ENCODE peak calls at places on chromosome 7, in seven cellular contexts. D is tibial nerve, R is heart right ventricle, T is upper lobe of right lung, G is lower lobe of right lung, U is MM.1S, E is left lung. M is an unnamed sample.

GRCh38 chr7:27300401-27300800 is 57.8 kb downstream of the EVX1 start:
- DNase-seq in D (no peak), R (no peak), T (no peak), G (no peak), U (no peak), E (no peak), M (no peak)

GRCh38 chr7:36473454-36474282 is 84.0 kb downstream of the ANLN start:
- DNase-seq in D (no peak), R (peak; percentile 29), T (no peak), G (peak; percentile 51), U (no peak), E (no peak), M (no peak)

GRCh38 chr7:45295222-45295621 is 137.6 kb downstream of the RAMP3 start:
- DNase-seq in D (no peak), R (no peak), T (no peak), G (no peak), U (no peak), E (no peak), M (no peak)

GRCh38 chr7:418636-419280 is 100.9 kb downstream of the PDGFA start:
- DNase-seq in D (no peak), R (no peak), T (peak; percentile 57), G (peak; percentile 36), U (no peak), E (no peak), M (no peak)

GRCh38 chr7:98357751-98358161 is 43.1 kb downstream of the BAIAP2L1 start:
- DNase-seq in D (no peak), R (no peak), T (no peak), G (no peak), U (no peak), E (peak; percentile 49), M (no peak)

GRCh38 chr7:114085592-114086490 is 167.0 kb upstream of the PPP1R3A start:
- DNase-seq in D (peak; percentile 82), R (peak; percentile 69), T (peak; percentile 89), G (peak; percentile 82), U (peak; percentile 97), E (peak; percentile 86), M (no peak)

GRCh38 chr7:57363321-57363720 is 86.7 kb upstream of the ZNF716 start:
- DNase-seq in D (no peak), R (no peak), T (no peak), G (no peak), U (no peak), E (no peak), M (no peak)

GRCh38 chr7:143345428-143345900 is 17.0 kb downstream of the FAM131B start:
- DNase-seq in D (no peak), R (peak; percentile 48), T (peak; percentile 76), G (peak; percentile 75), U (no peak), E (peak; percentile 55), M (peak; percentile 79)

GRCh38 chr7:151687523-151688235 is 168.0 kb upstream of the RHEB start:
- DNase-seq in D (peak; percentile 55), R (peak; percentile 43), T (peak; percentile 82), G (peak; percentile 73), U (no peak), E (peak; percentile 78), M (no peak)

GRCh38 chr7:128928159-128928558 is 9.6 kb upstream of the IRF5 start:
- DNase-seq in D (no peak), R (no peak), T (no peak), G (no peak), U (no peak), E (no peak), M (no peak)

GRCh38 chr7:80722596-80723141 is 84.2 kb downstream of the CD36 start:
- DNase-seq in D (peak; percentile 66), R (peak; percentile 23), T (peak; percentile 64), G (peak; percentile 48), U (no peak), E (peak; percentile 68), M (no peak)

GRCh38 chr7:142909921-142910521 is 23.5 kb downstream of the TRPV5 start:
- DNase-seq in D (no peak), R (no peak), T (no peak), G (no peak), U (no peak), E (no peak), M (no peak)

GRCh38 chr7:111392976-111393762 is 169.1 kb downstream of the IMMP2L start:
- DNase-seq in D (no peak), R (no peak), T (no peak), G (no peak), U (no peak), E (no peak), M (no peak)

GRCh38 chr7:116588225-116588624 is 63.4 kb downstream of the CAV1 start:
- DNase-seq in D (no peak), R (no peak), T (no peak), G (no peak), U (peak; percentile 76), E (no peak), M (no peak)

GRCh38 chr7:148303295-148304013 is 287.1 kb upstream of the C7orf33 start:
- DNase-seq in D (peak; percentile 81), R (peak; percentile 73), T (no peak), G (no peak), U (peak; percentile 40), E (peak; percentile 35), M (no peak)
- H3K4me1 ChIP-seq in D (peaks cover 18% of the 10 kb centered on the region), R (peaks cover 29% of the 10 kb centered on the region), T (no peaks in the 10 kb centered on the region), G (no peaks in the 10 kb centered on the region), U (peaks cover 19% of the 10 kb centered on the region), E (no peaks in the 10 kb centered on the region), M (peaks cover 10% of the 10 kb centered on the region)

GRCh38 chr7:54788664-54789063 is 29.7 kb upstream of the SEC61G start:
- DNase-seq in D (peak; percentile 35), R (no peak), T (no peak), G (no peak), U (no peak), E (no peak), M (no peak)
- TF ChIP-seq CTCF in D (peak; percentile 23), R (peak; percentile 69), T (peak; percentile 68), G (peak; percentile 66), U (no peak), E (peak; percentile 41), M (no peak)

GRCh38 chr7:30896783-30897617 is 14.7 kb upstream of the AQP1 start:
- DNase-seq in D (no peak), R (no peak), T (peak; percentile 89), G (peak; percentile 80), U (no peak), E (peak; percentile 81), M (no peak)
- H3K27ac ChIP-seq in D (peak overlapping the region; percentile 57), R (no peak overlapping the region), T (peak overlapping the region; percentile 78), G (peak overlapping the region; percentile 77), U (no peak overlapping the region), E (peak overlapping the region; percentile 67), M (no peak overlapping the region)

GRCh38 chr7:17934612-17935247 is 5.6 kb downstream of the SNX13 start:
- DNase-seq in D (no peak), R (no peak), T (no peak), G (no peak), U (no peak), E (no peak), M (no peak)
- H3K4me1 ChIP-seq in D (peaks cover 78% of the 10 kb centered on the region), R (peaks cover 77% of the 10 kb centered on the region), T (peaks cover 48% of the 10 kb centered on the region), G (peaks cover 43% of the 10 kb centered on the region), U (peaks cover 9% of the 10 kb centered on the region), E (peaks cover 79% of the 10 kb centered on the region), M (peaks cover 50% of the 10 kb centered on the region)

DNA sequence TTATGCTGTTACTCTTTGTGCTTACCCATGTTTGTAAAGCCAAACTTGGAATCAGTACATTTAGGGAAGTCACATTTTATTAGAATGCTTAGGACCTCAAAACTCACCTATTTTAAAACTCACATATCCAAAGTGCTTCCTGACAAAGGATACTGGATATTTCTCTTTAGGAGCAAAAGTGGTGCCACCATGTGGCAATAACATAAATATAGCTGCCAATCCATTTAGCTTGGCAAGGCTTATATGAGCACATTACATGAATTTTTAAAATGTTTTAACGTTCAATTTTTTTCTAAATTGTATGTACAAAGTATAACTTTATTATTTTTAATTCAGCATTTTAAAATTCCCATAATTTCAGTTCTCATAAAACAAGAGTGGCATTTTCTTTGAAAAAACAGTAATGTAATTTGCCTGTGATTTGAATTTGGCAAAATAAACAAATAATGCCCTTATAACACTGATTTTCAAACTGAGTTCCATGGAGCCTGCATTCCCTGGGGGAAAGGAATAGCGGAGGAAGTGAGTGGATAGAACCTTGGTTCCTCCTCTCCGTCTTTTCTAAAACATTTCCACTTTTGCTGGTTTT is 75.4 kb downstream of the HDAC9 start:
- DNase-seq in D (no peak), R (no peak), T (no peak), G (no peak), U (no peak), E (no peak), M (no peak)
- TF ChIP-seq CTCF in D (peak; percentile 25), R (peak; percentile 63), T (peak; percentile 48), G (peak; percentile 39), U (peak; percentile 37), E (peak; percentile 10), M (no peak)

GRCh38 chr7:2116903-2117680 is 115.7 kb downstream of the MAD1L1 start:
- DNase-seq in D (no peak), R (peak; percentile 75), T (no peak), G (no peak), U (no peak), E (no peak), M (no peak)
- H3K27ac ChIP-seq in D (peak overlapping the region; percentile 77), R (peak overlapping the region; percentile 76), T (no peak overlapping the region), G (no peak overlapping the region), U (no peak overlapping the region), E (no peak overlapping the region), M (no peak overlapping the region)

DNA sequence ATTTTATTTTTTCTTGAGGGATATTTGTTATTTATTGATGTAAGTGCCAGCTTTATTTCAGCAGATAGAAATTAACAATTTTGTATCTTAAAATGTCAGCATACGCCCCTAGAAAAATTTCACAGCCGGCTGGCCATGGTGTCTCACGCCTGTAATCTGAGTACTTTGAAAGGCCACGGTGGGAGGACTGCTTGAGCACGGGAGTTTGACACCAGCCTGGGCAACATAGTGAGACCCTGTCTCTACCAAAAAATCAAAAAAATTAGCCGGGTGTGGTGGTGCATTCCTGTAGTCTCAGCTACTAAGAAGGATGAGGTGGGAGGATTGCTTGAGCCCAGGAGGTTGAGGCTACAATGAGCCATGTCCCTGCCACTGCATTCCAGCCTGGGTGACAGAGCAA is 14.1 kb downstream of the GTF2I start:
- DNase-seq in D (no peak), R (no peak), T (no peak), G (no peak), U (no peak), E (no peak), M (no peak)
- H3K4me1 ChIP-seq in D (peaks cover 68% of the 10 kb centered on the region), R (peaks cover 47% of the 10 kb centered on the region), T (peaks cover 11% of the 10 kb centered on the region), G (peaks cover 29% of the 10 kb centered on the region), U (no peaks in the 10 kb centered on the region), E (peaks cover 18% of the 10 kb centered on the region), M (no peaks in the 10 kb centered on the region)

M was measured in CD8-positive, alpha-beta T cell.